ENCODE peak calls at places on chromosomes 16 and 17, in ten cellular contexts. One of them, this sample, is unnamed.

GRCh38 chr17:31915456-31916100 is 14.1 kb upstream of the UTP6 start:
- DNase-seq in progenitor cell of endocrine pancreas: no peak
- DNase-seq in T follicular helper cell: no peak
- DNase-seq in stimulated activated CD8-positive, alpha-beta memory T cell treated with anti-CD3 and anti-CD28 coated beads, Interleukin-12 subunit alpha, Interleukin-12 subunit beta, amount 100 ng/mL, for 4 hours: no peak
- DNase-seq in BJ: no peak
- DNase-seq in HAP-1: peak
- DNase-seq in GM12865: no peak
- DNase-seq in CD4-positive, alpha-beta T cell: no peak
- DNase-seq in NCI-H510A treated with DMSO at 0.1 percent for 48 hours: no peak
- DNase-seq in ELR: peak
- DNase-seq in this sample: peak

GRCh38 chr16:4966736-4967453 is 8.8 kb downstream of the SEC14L5 start:
- DNase-seq in progenitor cell of endocrine pancreas: no peak
- DNase-seq in T follicular helper cell: no peak
- DNase-seq in stimulated activated CD8-positive, alpha-beta memory T cell treated with anti-CD3 and anti-CD28 coated beads, Interleukin-12 subunit alpha, Interleukin-12 subunit beta, amount 100 ng/mL, for 4 hours: no peak
- DNase-seq in BJ: no peak
- DNase-seq in HAP-1: no peak
- DNase-seq in GM12865: no peak
- DNase-seq in CD4-positive, alpha-beta T cell: no peak
- DNase-seq in NCI-H510A treated with DMSO at 0.1 percent for 48 hours: no peak
- DNase-seq in ELR: peak
- DNase-seq in this sample: no peak

GRCh38 chr17:38459556-38459955 is 31.3 kb downstream of the ARHGAP23 start:
- DNase-seq in progenitor cell of endocrine pancreas: no peak
- DNase-seq in T follicular helper cell: no peak
- DNase-seq in stimulated activated CD8-positive, alpha-beta memory T cell treated with anti-CD3 and anti-CD28 coated beads, Interleukin-12 subunit alpha, Interleukin-12 subunit beta, amount 100 ng/mL, for 4 hours: no peak
- DNase-seq in BJ: no peak
- DNase-seq in HAP-1: no peak
- DNase-seq in GM12865: no peak
- DNase-seq in CD4-positive, alpha-beta T cell: no peak
- DNase-seq in NCI-H510A treated with DMSO at 0.1 percent for 48 hours: peak
- DNase-seq in ELR: no peak
- DNase-seq in this sample: no peak

GRCh38 chr16:78770353-78771091 is 671.1 kb downstream of the WWOX start:
- DNase-seq in progenitor cell of endocrine pancreas: peak
- DNase-seq in T follicular helper cell: peak
- DNase-seq in stimulated activated CD8-positive, alpha-beta memory T cell treated with anti-CD3 and anti-CD28 coated beads, Interleukin-12 subunit alpha, Interleukin-12 subunit beta, amount 100 ng/mL, for 4 hours: peak
- DNase-seq in BJ: no peak
- DNase-seq in HAP-1: peak
- DNase-seq in GM12865: peak
- DNase-seq in CD4-positive, alpha-beta T cell: peak
- DNase-seq in NCI-H510A treated with DMSO at 0.1 percent for 48 hours: no peak
- DNase-seq in ELR: no peak
- DNase-seq in this sample: no peak

GRCh38 chr17:8360260-8360659 is 16.2 kb downstream of the KRABD2 start:
- DNase-seq in progenitor cell of endocrine pancreas: no peak
- DNase-seq in T follicular helper cell: no peak
- DNase-seq in stimulated activated CD8-positive, alpha-beta memory T cell treated with anti-CD3 and anti-CD28 coated beads, Interleukin-12 subunit alpha, Interleukin-12 subunit beta, amount 100 ng/mL, for 4 hours: no peak
- DNase-seq in BJ: no peak
- DNase-seq in HAP-1: no peak
- DNase-seq in GM12865: no peak
- DNase-seq in CD4-positive, alpha-beta T cell: no peak
- DNase-seq in NCI-H510A treated with DMSO at 0.1 percent for 48 hours: no peak
- DNase-seq in ELR: no peak
- DNase-seq in this sample: no peak

GRCh38 chr17:49204521-49204920 is 5.9 kb downstream of the GNGT2 start:
- DNase-seq in progenitor cell of endocrine pancreas: no peak
- DNase-seq in T follicular helper cell: no peak
- DNase-seq in stimulated activated CD8-positive, alpha-beta memory T cell treated with anti-CD3 and anti-CD28 coated beads, Interleukin-12 subunit alpha, Interleukin-12 subunit beta, amount 100 ng/mL, for 4 hours: no peak
- DNase-seq in BJ: no peak
- DNase-seq in HAP-1: no peak
- DNase-seq in GM12865: no peak
- DNase-seq in CD4-positive, alpha-beta T cell: no peak
- DNase-seq in NCI-H510A treated with DMSO at 0.1 percent for 48 hours: no peak
- DNase-seq in ELR: no peak
- DNase-seq in this sample: no peak

GRCh38 chr16:21646721-21647561 is 5.5 kb downstream of the IGSF6 start:
- DNase-seq in progenitor cell of endocrine pancreas: no peak
- DNase-seq in T follicular helper cell: peak
- DNase-seq in stimulated activated CD8-positive, alpha-beta memory T cell treated with anti-CD3 and anti-CD28 coated beads, Interleukin-12 subunit alpha, Interleukin-12 subunit beta, amount 100 ng/mL, for 4 hours: peak
- DNase-seq in BJ: no peak
- DNase-seq in HAP-1: no peak
- DNase-seq in GM12865: peak
- DNase-seq in CD4-positive, alpha-beta T cell: peak
- DNase-seq in NCI-H510A treated with DMSO at 0.1 percent for 48 hours: no peak
- DNase-seq in ELR: no peak
- DNase-seq in this sample: no peak

GRCh38 chr17:1934901-1935300 is 90.2 kb downstream of the RTN4RL1 start:
- DNase-seq in progenitor cell of endocrine pancreas: no peak
- DNase-seq in T follicular helper cell: no peak
- DNase-seq in stimulated activated CD8-positive, alpha-beta memory T cell treated with anti-CD3 and anti-CD28 coated beads, Interleukin-12 subunit alpha, Interleukin-12 subunit beta, amount 100 ng/mL, for 4 hours: no peak
- DNase-seq in BJ: no peak
- DNase-seq in HAP-1: no peak
- DNase-seq in GM12865: no peak
- DNase-seq in CD4-positive, alpha-beta T cell: no peak
- DNase-seq in NCI-H510A treated with DMSO at 0.1 percent for 48 hours: no peak
- DNase-seq in ELR: no peak
- DNase-seq in this sample: no peak

GRCh38 chr16:3472878-3473595 is 22.3 kb downstream of the C16orf90 start:
- DNase-seq in progenitor cell of endocrine pancreas: no peak
- DNase-seq in T follicular helper cell: no peak
- DNase-seq in stimulated activated CD8-positive, alpha-beta memory T cell treated with anti-CD3 and anti-CD28 coated beads, Interleukin-12 subunit alpha, Interleukin-12 subunit beta, amount 100 ng/mL, for 4 hours: no peak
- DNase-seq in BJ: no peak
- DNase-seq in HAP-1: no peak
- DNase-seq in GM12865: no peak
- DNase-seq in CD4-positive, alpha-beta T cell: no peak
- DNase-seq in NCI-H510A treated with DMSO at 0.1 percent for 48 hours: no peak
- DNase-seq in ELR: peak
- DNase-seq in this sample: peak

This sample was measured in HCEC 1CT.